ENCODE peak calls at places on chromosome 13, in seven cellular contexts. H is Daoy; E is A172; U is lower leg skin; L is tibial nerve; D is activated CD4-positive, CD25-positive, alpha-beta regulatory T cell treated with anti-CD3 and anti-CD28 coated beads, Interleukin-2, amount 50 U/mL, for 16 hours; K is left kidney. I is an unnamed sample.

GRCh38 chr13:99367106-99367616 is 60.0 kb upstream of the GPR183 start:
- DNase-seq in H (no peak), E (no peak), U (no peak), L (no peak), D (no peak), K (no peak), I (no peak)

GRCh38 chr13:28493740-28494536 is 990 bp downstream of the FLT1 start:
- DNase-seq in H (peak; percentile 8), E (no peak), U (no peak), L (no peak), D (no peak), K (no peak), I (no peak)

GRCh38 chr13:99384468-99384867 is 77.3 kb upstream of the GPR183 start:
- DNase-seq in H (no peak), E (no peak), U (peak; percentile 11), L (no peak), D (no peak), K (no peak), I (no peak)

GRCh38 chr13:99075268-99076191 is 97.7 kb upstream of the DOCK9 start:
- DNase-seq in H (no peak), E (no peak), U (no peak), L (no peak), D (no peak), K (no peak), I (no peak)

GRCh38 chr13:110676057-110676510 is 29.8 kb downstream of the CARS2 start:
- DNase-seq in H (no peak), E (no peak), U (no peak), L (no peak), D (no peak), K (no peak), I (no peak)

GRCh38 chr13:53010374-53011105 is 18.1 kb upstream of the OLFM4 start:
- DNase-seq in H (peak; percentile 59), E (peak; percentile 74), U (no peak), L (no peak), D (no peak), K (no peak), I (peak; percentile 66)

GRCh38 chr13:50153888-50154287 is 138.6 kb downstream of the KCNRG start:
- DNase-seq in H (no peak), E (no peak), U (no peak), L (no peak), D (no peak), K (no peak), I (no peak)

GRCh38 chr13:20826301-20826700 is 52.5 kb upstream of the EEF1AKMT1 start:
- DNase-seq in H (no peak), E (no peak), U (no peak), L (no peak), D (no peak), K (no peak), I (no peak)

GRCh38 chr13:98504371-98504963 is 72.4 kb downstream of the STK24 start:
- DNase-seq in H (no peak), E (no peak), U (no peak), L (no peak), D (no peak), K (no peak), I (no peak)

GRCh38 chr13:27662738-27663470 is 41.2 kb downstream of the POLR1D start:
- DNase-seq in H (no peak), E (no peak), U (no peak), L (no peak), D (no peak), K (no peak), I (peak; percentile 2)

GRCh38 chr13:101916108-101916757 is 463.8 kb downstream of the ITGBL1 start:
- DNase-seq in H (peak; percentile 54), E (no peak), U (no peak), L (no peak), D (no peak), K (peak; percentile 85), I (peak; percentile 88)

GRCh38 chr13:20145521-20145920 is 15.3 kb downstream of the GJA3 start:
- DNase-seq in H (no peak), E (no peak), U (no peak), L (no peak), D (no peak), K (no peak), I (no peak)